ENCODE peak calls at places on chromosomes 11 and 22, in five cellular contexts. E is fibroblast of villous mesenchyme, P is esophagus squamous epithelium, A is progenitor cell of endocrine pancreas, M is AG10803. F is an unnamed sample.

GRCh38 chr11:33543823-33544222 is 156.8 kb downstream of the C11orf91 start:
- DNase-seq in A (no peak), P (no peak), M (peak), E (no peak), F (no peak)

GRCh38 chr11:111691731-111692130 is 74.5 kb downstream of the PPP2R1B start:
- DNase-seq in E (no peak), P (no peak), A (no peak), M (no peak), F (no peak)

GRCh38 chr11:359181-359714 is 10.1 kb upstream of the B4GALNT4 start:
- DNase-seq in M (no peak), P (no peak), A (no peak), E (no peak), F (no peak)

GRCh38 chr11:61962213-61963015 is 5.0 kb downstream of the FTH1 start:
- DNase-seq in P (no peak), M (peak), A (no peak), E (peak), F (no peak)

GRCh38 chr11:126268361-126268707 is 361 bp downstream of the SRPRA start:
- DNase-seq in P (no peak), E (no peak), A (no peak), M (no peak), F (no peak)

GRCh38 chr11:132962026-132962425 is 570.3 kb downstream of the OPCML start:
- DNase-seq in A (no peak), P (no peak), M (peak), E (peak), F (no peak)

GRCh38 chr11:107044503-107044902 is 26.2 kb upstream of the GUCY1A2 start:
- DNase-seq in E (no peak), M (no peak), A (no peak), P (no peak), F (no peak)

GRCh38 chr11:48384670-48385069 is 18.4 kb upstream of the OR4C5 start:
- DNase-seq in A (no peak), P (no peak), E (no peak), M (no peak), F (no peak)

GRCh38 chr11:61621917-61622585 is 41.2 kb upstream of the SYT7 start:
- DNase-seq in M (no peak), E (no peak), A (no peak), P (no peak), F (no peak)

GRCh38 chr11:614091-614582 is 1.6 kb downstream of the IRF7 start:
- DNase-seq in P (no peak), A (no peak), M (no peak), E (no peak), F (no peak)

GRCh38 chr11:59783632-59784090 is 26.9 kb downstream of the MRPL16 start:
- DNase-seq in A (no peak), P (no peak), M (no peak), E (no peak), F (no peak)

GRCh38 chr11:119352857-119353260 is 6.4 kb upstream of the MFRP start:
- DNase-seq in M (no peak), E (no peak), P (no peak), A (no peak), F (no peak)

GRCh38 chr11:119357069-119357468 is 10.6 kb upstream of the MFRP start:
- DNase-seq in P (no peak), E (no peak), M (no peak), A (no peak), F (no peak)

GRCh38 chr11:119356349-119357031 is 10.0 kb upstream of the MFRP start:
- DNase-seq in M (peak), P (no peak), A (peak), E (peak), F (peak)

GRCh38 chr11:119351232-119351631 is 4.7 kb upstream of the MFRP start:
- DNase-seq in E (no peak), A (no peak), P (no peak), M (no peak), F (no peak)

GRCh38 chr11:119355091-119355843 is 8.8 kb upstream of the MFRP start:
- DNase-seq in E (no peak), P (no peak), A (no peak), M (no peak), F (no peak)
- TF ChIP-seq CTCF in E (no peak), P (no peak), A (no peak), M (no peak), F (no peak)

GRCh38 chr11:72418834-72419560 is 15.3 kb downstream of the CLPB start:
- DNase-seq in P (no peak), E (no peak), A (no peak), M (no peak), F (no peak)
- TF ChIP-seq CTCF in P (no peak), E (no peak), A (no peak), M (no peak), F (no peak)

DNA sequence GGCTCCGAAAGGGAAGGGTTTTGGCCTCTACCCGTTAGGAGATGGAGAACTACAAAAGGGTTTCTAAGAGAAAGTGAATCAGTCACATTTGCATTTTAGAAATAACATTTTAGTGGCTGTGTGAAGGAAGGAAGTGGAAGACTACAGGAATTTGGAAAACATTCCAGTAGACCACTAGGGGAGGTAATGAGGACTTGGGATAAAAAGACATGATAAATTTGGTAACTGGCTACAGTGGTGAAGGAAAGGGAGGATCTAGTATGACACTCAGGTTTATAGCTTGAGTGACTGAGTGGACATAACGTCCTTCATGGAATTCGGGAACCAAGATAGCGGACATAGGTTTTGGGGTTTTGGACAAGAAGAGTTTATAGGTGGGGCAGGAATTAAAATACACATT is 7.0 kb upstream of the RRM1 start:
- DNase-seq in E (peak), M (peak), P (no peak), A (no peak), F (no peak)
- TF ChIP-seq CTCF in E (peak), M (peak), P (no peak), A (no peak), F (no peak)

DNA sequence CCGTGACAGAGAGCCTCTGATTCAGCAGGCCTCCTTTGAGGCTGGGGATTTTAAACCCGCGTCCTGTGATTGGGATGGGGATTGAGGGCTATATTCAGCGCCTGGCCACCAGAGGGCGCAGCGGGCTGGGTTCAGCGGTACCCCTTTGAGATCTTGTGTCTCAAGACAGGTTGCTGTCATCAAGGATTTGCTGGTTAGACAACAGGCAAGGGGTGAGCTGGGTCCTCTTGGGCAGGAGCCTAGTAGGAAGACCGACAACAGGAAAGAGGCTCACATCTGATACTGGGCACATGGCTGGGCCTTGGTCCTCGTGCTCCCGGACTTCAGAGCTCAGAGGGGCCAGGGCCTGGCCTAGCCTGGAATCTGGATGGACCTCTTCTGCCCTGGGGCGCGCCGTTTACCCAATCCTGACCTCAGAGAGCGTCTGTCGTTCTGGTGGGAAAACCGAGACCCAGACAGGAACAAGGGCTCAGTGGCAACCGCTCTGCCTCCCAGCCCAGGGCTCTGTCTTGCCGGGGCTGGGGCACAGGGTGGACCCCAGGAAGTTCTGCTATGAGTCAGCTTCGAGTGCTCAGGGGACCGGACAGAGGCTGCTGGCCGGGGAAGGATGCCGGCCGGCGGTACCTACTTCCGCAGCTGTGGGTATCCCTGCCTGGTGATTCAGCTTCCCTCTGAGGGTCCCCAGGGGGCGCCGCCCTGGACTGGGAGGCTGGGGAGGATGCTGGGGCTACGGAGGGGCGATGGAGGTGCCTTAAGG is 926 bp upstream of the SLC35E4 start:
- DNase-seq in A (peak), E (peak), P (peak), M (peak), F (peak)
- TF ChIP-seq CTCF in A (peak), E (peak), P (peak), M (peak), F (peak)

DNA sequence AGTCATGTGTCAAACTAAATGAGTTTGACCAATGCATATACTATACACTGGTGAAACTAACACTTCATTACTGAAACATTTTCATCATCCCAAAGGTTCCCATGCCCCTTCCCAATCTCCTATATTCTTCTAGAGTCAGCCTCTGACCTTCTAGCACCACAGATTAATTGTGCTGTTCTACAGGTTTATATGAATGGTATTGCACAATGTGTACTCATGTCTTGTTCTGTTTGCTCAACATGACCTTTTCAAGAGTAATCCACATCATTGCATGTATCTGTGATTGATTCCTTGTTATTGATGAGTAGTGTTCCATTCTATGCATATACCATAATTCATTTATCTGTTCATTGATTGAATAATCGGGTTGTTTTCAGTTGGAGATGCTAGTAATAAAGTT is 7.5 kb upstream of the OR8G1 start:
- DNase-seq in P (no peak), M (no peak), A (no peak), E (no peak), F (no peak)
- TF ChIP-seq CTCF in P (no peak), M (no peak), A (no peak), E (no peak), F (no peak)

GRCh38 chr11:31001432-31001831 is 368.1 kb downstream of the DCDC1 start:
- DNase-seq in M (no peak), A (no peak), E (no peak), P (no peak), F (no peak)
- TF ChIP-seq CTCF in M (no peak), A (no peak), E (no peak), P (no peak), F (no peak)

DNA sequence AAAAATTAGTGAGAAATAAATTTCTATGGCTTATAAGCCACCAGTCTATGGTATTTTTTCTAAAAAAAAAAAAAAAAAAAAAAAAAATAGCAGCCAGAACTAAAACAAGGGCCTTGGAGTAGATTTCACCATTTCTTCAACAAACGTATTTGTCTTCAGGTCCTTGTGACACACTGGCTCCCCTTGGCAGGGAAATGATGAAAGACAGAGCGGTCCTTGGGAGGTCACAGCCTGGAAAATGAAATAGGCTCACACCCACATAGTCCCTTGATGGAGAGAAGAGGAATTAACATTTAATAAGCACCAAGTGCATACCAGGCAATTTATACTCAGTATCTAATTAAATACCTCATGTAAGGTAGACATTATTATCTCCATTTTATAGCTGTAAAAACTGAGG is 25.7 kb upstream of the ACER3 start:
- DNase-seq in P (no peak), E (no peak), M (no peak), A (no peak), F (no peak)
- TF ChIP-seq CTCF in P (no peak), E (no peak), M (no peak), A (no peak), F (no peak)

DNA sequence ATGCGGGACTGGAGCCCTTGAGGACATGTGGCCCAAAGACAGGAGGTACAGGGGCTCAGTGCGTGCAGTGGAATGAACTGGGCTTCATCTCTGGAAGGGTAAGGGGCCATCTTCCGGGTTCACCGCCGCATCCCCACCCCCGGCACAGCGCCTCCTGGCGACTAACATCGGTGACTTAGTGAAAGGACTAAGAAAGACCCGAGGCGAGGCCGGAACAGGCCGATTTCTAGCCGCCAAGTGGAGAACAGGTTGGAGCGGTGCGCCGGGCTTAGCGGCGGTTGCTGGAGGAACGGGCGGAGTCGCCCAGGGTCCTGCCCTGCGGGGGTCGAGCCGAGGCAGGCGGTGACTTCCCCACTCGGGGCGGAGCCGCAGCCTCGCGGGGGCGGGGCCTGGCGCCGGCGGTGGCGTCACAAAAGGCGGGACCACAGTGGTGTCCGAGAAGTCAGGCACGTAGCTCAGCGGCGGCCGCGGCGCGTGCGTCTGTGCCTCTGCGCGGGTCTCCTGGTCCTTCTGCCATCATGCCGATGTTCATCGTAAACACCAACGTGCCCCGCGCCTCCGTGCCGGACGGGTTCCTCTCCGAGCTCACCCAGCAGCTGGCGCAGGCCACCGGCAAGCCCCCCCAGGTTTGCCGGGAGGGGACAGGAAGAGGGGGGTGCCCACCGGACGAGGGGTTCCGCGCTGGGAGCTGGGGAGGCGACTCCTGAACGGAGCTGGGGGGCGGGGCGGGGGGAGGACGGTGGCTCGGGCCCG is at the start of gene MIF:
- DNase-seq in M (peak), A (peak), E (peak), P (peak), F (peak)
- TF ChIP-seq CTCF in M (peak), A (peak), E (peak), P (peak), F (peak)